ENCODE peak calls at places on chromosomes 6 and 20, in eight cellular contexts. L is tibial nerve, N is Peyer's patch, F is IMR-90, Q is ovary, R is HCT116, T is A549, Y is right lobe of liver. H is an unnamed sample.

GRCh38 chr6:54710430-54710829 is 136.1 kb upstream of the FAM83B start:
- DNase-seq in L (no peak), N (no peak), F (no peak), Q (no peak), R (no peak), T (no peak), Y (no peak), H (no peak)

GRCh38 chr6:7159790-7160525 is 52.2 kb downstream of the RREB1 start:
- DNase-seq in L (no peak), N (no peak), F (no peak), Q (no peak), R (no peak), T (no peak), Y (no peak), H (no peak)

GRCh38 chr6:122709922-122710512 is 69.5 kb upstream of the FABP7 start:
- DNase-seq in L (no peak), N (no peak), F (no peak), Q (no peak), R (no peak), T (no peak), Y (no peak), H (no peak)

GRCh38 chr20:62337558-62338293 is 29.4 kb downstream of the LAMA5 start:
- DNase-seq in L (no peak), N (peak; percentile 87), F (no peak), Q (no peak), R (no peak), T (no peak), Y (peak; percentile 14), H (no peak)

GRCh38 chr20:12790856-12791255 is 217.9 kb upstream of the SPTLC3 start:
- DNase-seq in L (no peak), N (no peak), F (no peak), Q (no peak), R (no peak), T (no peak), Y (no peak), H (no peak)

GRCh38 chr6:63731946-63732735 is 96.5 kb downstream of the PHF3 start:
- DNase-seq in L (no peak), N (no peak), F (peak; percentile 47), Q (no peak), R (no peak), T (no peak), Y (no peak), H (no peak)

GRCh38 chr20:32510601-32511357 is 74.4 kb downstream of the NOL4L start:
- DNase-seq in L (no peak), N (no peak), F (no peak), Q (no peak), R (no peak), T (no peak), Y (no peak), H (no peak)

GRCh38 chr20:62066983-62067433 is 1.3 kb upstream of the TAF4 start:
- DNase-seq in L (peak; percentile 14), N (peak; percentile 79), F (no peak), Q (peak; percentile 51), R (no peak), T (no peak), Y (no peak), H (no peak)

GRCh38 chr6:33279971-33280511 is 3.1 kb downstream of the B3GALT4 start:
- DNase-seq in L (no peak), N (no peak), F (peak; percentile 64), Q (no peak), R (peak; percentile 82), T (peak; percentile 85), Y (no peak), H (no peak)

GRCh38 chr20:54103067-54103761 is 32.8 kb upstream of the BCAS1 start:
- DNase-seq in L (peak; percentile 57), N (peak; percentile 94), F (peak; percentile 64), Q (peak; percentile 52), R (peak; percentile 72), T (peak; percentile 90), Y (peak; percentile 89), H (peak; percentile 49)

GRCh38 chr20:35079472-35080347 is 12.9 kb downstream of the TRPC4AP start:
- DNase-seq in L (no peak), N (no peak), F (no peak), Q (no peak), R (no peak), T (no peak), Y (no peak), H (no peak)
- TF ChIP-seq POLR2A in L (no peak), N (no peak), F (no peak), Q (no peak), R (no peak), T (no peak), Y (no peak), H (no peak)

GRCh38 chr20:46895906-46896242 is 1.2 kb downstream of the EYA2 start:
- DNase-seq in L (no peak), N (no peak), F (no peak), Q (no peak), R (no peak), T (no peak), Y (no peak), H (no peak)

GRCh38 chr20:46894579-46894958 is at the start of gene EYA2:
- DNase-seq in L (no peak), N (no peak), F (peak; percentile 25), Q (no peak), R (no peak), T (peak; percentile 28), Y (no peak), H (no peak)

GRCh38 chr20:46894971-46895905 is 595 bp downstream of the EYA2 start:
- DNase-seq in L (no peak), N (no peak), F (peak; percentile 68), Q (no peak), R (no peak), T (no peak), Y (no peak), H (peak; percentile 83)

GRCh38 chr20:46893051-46893450 is 1.6 kb upstream of the EYA2 start:
- DNase-seq in L (no peak), N (no peak), F (no peak), Q (no peak), R (no peak), T (no peak), Y (no peak), H (no peak)

DNA sequence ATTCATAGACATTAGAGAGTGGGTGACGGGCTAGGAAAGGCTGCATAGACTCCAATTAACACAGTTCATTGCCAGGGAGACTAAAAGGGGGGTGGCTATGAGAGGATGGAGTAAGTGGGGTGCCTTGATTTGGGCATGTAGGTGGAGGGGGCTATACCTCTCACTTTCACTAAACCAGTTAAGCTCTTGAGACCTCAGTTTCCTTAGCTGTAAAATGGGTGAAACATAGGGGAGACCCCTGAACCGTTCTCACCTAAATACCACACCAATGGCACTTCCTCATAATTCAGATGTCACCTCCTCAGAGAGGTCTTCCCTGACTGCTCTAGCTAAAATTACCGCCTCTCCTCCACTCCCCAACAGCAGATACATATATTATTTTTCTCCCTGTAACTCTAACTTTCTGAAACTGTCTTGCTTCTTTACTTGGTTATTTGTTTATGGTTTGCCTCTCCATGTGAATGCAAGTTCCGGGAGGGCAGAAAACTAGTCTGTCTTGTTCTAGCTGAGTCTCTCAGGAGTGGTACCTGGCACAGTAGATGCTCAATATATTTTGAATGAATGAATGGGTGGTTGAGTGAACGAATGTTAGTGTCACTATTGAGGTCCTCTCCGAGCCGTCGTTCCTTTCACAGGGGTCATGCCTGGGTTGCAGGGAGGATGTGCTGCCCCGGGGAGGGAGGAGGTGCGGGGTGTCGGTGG is 615 bp upstream of the EYA2 start:
- DNase-seq in L (no peak), N (no peak), F (no peak), Q (no peak), R (no peak), T (peak; percentile 39), Y (no peak), H (no peak)
- TF ChIP-seq CTCF in L (no peak), N (no peak), F (no peak), Q (no peak), R (no peak), T (no peak), Y (no peak), H (no peak)

DNA sequence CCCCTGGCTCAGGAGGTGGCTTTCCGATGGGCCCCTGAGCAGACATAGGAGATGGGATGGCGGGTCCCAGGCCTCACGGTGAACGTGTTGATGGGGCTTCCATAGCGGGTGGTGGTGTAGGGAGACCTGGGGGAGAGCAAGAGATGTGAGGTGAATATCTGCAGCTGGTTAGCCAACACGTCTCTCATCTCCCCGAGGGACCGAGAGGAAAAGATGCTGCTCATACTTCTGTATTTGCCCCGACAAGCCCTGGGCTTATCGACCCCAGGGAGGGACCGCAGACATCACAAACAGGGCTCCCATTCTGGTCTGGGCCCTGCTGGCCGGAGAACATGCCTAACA is 38.7 kb downstream of the C6orf132 start:
- DNase-seq in L (no peak), N (no peak), F (no peak), Q (no peak), R (no peak), T (no peak), Y (no peak), H (no peak)
- H3K4me3 ChIP-seq in L (peak overlapping the region; percentile 51), N (peak overlapping the region; percentile 40), F (no peak overlapping the region), Q (no peak overlapping the region), R (no peak overlapping the region), T (no peak overlapping the region), Y (no peak overlapping the region), H (no peak overlapping the region)

GRCh38 chr6:111871207-111871606 is 2.0 kb downstream of the FYN start:
- DNase-seq in L (no peak), N (peak; percentile 63), F (no peak), Q (no peak), R (no peak), T (no peak), Y (no peak), H (no peak)

GRCh38 chr6:111874030-111874425 is 776 bp upstream of the FYN start:
- DNase-seq in L (peak; percentile 38), N (peak; percentile 71), F (peak; percentile 20), Q (no peak), R (no peak), T (no peak), Y (no peak), H (no peak)

GRCh38 chr6:111872521-111873177 is 603 bp downstream of the FYN start:
- DNase-seq in L (peak; percentile 43), N (peak; percentile 69), F (peak; percentile 30), Q (peak; percentile 69), R (no peak), T (no peak), Y (peak; percentile 27), H (peak; percentile 93)

GRCh38 chr6:111871725-111872520 is 1.3 kb downstream of the FYN start:
- DNase-seq in L (no peak), N (no peak), F (peak; percentile 30), Q (peak; percentile 40), R (no peak), T (no peak), Y (no peak), H (no peak)

DNA sequence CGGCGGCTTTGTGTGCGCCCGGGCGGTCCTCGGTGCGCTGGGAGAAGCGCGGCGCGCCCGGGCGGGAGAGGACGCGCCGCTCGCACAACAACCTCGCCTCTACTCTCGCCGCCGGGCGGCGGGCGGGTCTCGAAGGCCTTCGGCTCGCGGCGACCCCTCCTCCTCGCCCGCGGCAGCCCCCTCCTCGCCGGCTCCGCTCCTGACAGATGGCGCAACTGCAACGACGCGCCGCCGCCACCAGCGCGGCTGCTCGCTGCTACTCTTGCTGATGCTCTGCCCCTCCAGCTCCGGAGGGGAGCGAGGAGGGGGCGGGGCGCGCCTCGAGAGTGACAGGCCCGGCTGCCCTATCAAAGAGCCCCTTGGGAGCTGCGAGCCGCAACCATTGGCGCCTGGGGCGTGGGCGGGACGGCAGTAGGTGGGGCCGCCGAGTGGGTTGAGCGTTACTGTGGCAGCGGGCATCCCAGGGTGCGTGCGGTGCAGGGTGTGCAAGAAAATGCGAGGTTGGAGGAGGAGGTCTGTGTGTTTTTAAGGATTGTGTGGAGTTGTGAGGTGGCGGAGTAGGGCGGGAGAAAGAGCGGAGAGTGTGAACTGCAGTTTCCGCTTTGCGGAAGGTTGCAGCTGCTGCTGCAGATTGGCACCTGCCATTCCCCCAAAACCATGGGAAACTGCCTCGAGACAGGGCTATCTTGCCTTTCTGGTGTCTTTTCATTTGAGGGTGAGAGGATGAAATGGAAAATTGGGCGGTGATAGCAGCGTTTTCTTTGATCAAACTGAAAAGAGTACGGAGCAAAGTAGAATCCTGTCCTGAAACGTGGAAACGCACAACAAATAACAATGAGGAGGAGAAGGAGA is at the start of gene FYN:
- DNase-seq in L (peak; percentile 96), N (peak; percentile 98), F (peak; percentile 92), Q (peak; percentile 99), R (peak; percentile 86), T (peak; percentile 89), Y (peak; percentile 97), H (peak; percentile 100)
- TF ChIP-seq POLR2A in L (peak; percentile 97), N (peak; percentile 77), F (peak; percentile 81), Q (peak; percentile 92), R (no peak), T (no peak), Y (peak; percentile 64), H (no peak)